ENCODE peak calls at places on chromosomes 6 and 20, in nine cellular contexts. One of them, this sample, is unnamed.
A peak's percentile ranks its signal among the peaks of the same experiment; 100 is the strongest.

GRCh38 chr6:16544521-16544920 is 216.7 kb downstream of the ATXN1 start:
- DNase-seq in stomach: no peak
- DNase-seq in GM23338: no peak
- DNase-seq in prostate gland: no peak
- DNase-seq in sigmoid colon: no peak
- DNase-seq in esophagus muscularis mucosa: no peak
- DNase-seq in breast epithelium: no peak
- DNase-seq in H1: no peak
- DNase-seq in suprapubic skin: no peak
- DNase-seq in this sample: no peak

GRCh38 chr6:51277471-51277870 is 458.8 kb downstream of the TFAP2B start:
- DNase-seq in stomach: no peak
- DNase-seq in GM23338: no peak
- DNase-seq in prostate gland: no peak
- DNase-seq in sigmoid colon: no peak
- DNase-seq in esophagus muscularis mucosa: no peak
- DNase-seq in breast epithelium: no peak
- DNase-seq in H1: no peak
- DNase-seq in suprapubic skin: no peak
- DNase-seq in this sample: no peak

GRCh38 chr20:35821807-35822242 is 50.0 kb downstream of the PHF20 start:
- DNase-seq in stomach: no peak
- DNase-seq in GM23338: no peak
- DNase-seq in prostate gland: no peak
- DNase-seq in sigmoid colon: no peak
- DNase-seq in esophagus muscularis mucosa: no peak
- DNase-seq in breast epithelium: no peak
- DNase-seq in H1: no peak
- DNase-seq in suprapubic skin: no peak
- DNase-seq in this sample: no peak

GRCh38 chr6:12385316-12385715 is 95.2 kb downstream of the EDN1 start:
- DNase-seq in stomach: no peak
- DNase-seq in GM23338: no peak
- DNase-seq in prostate gland: no peak
- DNase-seq in sigmoid colon: no peak
- DNase-seq in esophagus muscularis mucosa: no peak
- DNase-seq in breast epithelium: no peak
- DNase-seq in H1: no peak
- DNase-seq in suprapubic skin: no peak
- DNase-seq in this sample: no peak

GRCh38 chr6:6752129-6752528 is 163.6 kb downstream of the LY86 start:
- DNase-seq in stomach: no peak
- DNase-seq in GM23338: no peak
- DNase-seq in prostate gland: no peak
- DNase-seq in sigmoid colon: no peak
- DNase-seq in esophagus muscularis mucosa: no peak
- DNase-seq in breast epithelium: no peak
- DNase-seq in H1: no peak
- DNase-seq in suprapubic skin: no peak
- DNase-seq in this sample: peak; percentile 30

GRCh38 chr6:31065556-31065955 is 46.8 kb downstream of the C6orf15 start:
- DNase-seq in stomach: no peak
- DNase-seq in GM23338: no peak
- DNase-seq in prostate gland: no peak
- DNase-seq in sigmoid colon: no peak
- DNase-seq in esophagus muscularis mucosa: no peak
- DNase-seq in breast epithelium: no peak
- DNase-seq in H1: no peak
- DNase-seq in suprapubic skin: no peak
- DNase-seq in this sample: no peak

GRCh38 chr20:41149679-41150131 is 12.4 kb downstream of the PLCG1 start:
- DNase-seq in stomach: no peak
- DNase-seq in GM23338: no peak
- DNase-seq in prostate gland: no peak
- DNase-seq in sigmoid colon: no peak
- DNase-seq in esophagus muscularis mucosa: no peak
- DNase-seq in breast epithelium: no peak
- DNase-seq in H1: no peak
- DNase-seq in suprapubic skin: no peak
- DNase-seq in this sample: peak; percentile 49

GRCh38 chr20:50409495-50409894 is 100.7 kb upstream of the PTPN1 start:
- DNase-seq in stomach: no peak
- DNase-seq in GM23338: no peak
- DNase-seq in prostate gland: no peak
- DNase-seq in sigmoid colon: peak; percentile 86
- DNase-seq in esophagus muscularis mucosa: no peak
- DNase-seq in breast epithelium: no peak
- DNase-seq in H1: no peak
- DNase-seq in suprapubic skin: no peak
- DNase-seq in this sample: no peak

GRCh38 chr6:141484726-141485125 is 648.0 kb upstream of the GJE1 start:
- DNase-seq in stomach: no peak
- DNase-seq in GM23338: no peak
- DNase-seq in prostate gland: no peak
- DNase-seq in sigmoid colon: no peak
- DNase-seq in esophagus muscularis mucosa: no peak
- DNase-seq in breast epithelium: no peak
- DNase-seq in H1: no peak
- DNase-seq in suprapubic skin: no peak
- DNase-seq in this sample: peak; percentile 17

GRCh38 chr20:43680976-43681375 is 14.1 kb downstream of the MYBL2 start:
- DNase-seq in stomach: no peak
- DNase-seq in GM23338: no peak
- DNase-seq in prostate gland: no peak
- DNase-seq in sigmoid colon: no peak
- DNase-seq in esophagus muscularis mucosa: no peak
- DNase-seq in breast epithelium: no peak
- DNase-seq in H1: no peak
- DNase-seq in suprapubic skin: no peak
- DNase-seq in this sample: no peak

GRCh38 chr6:14734416-14735340 is 511.2 kb upstream of the JARID2 start:
- DNase-seq in stomach: no peak
- DNase-seq in GM23338: no peak
- DNase-seq in prostate gland: no peak
- DNase-seq in sigmoid colon: no peak
- DNase-seq in esophagus muscularis mucosa: no peak
- DNase-seq in breast epithelium: no peak
- DNase-seq in H1: no peak
- DNase-seq in suprapubic skin: no peak
- DNase-seq in this sample: no peak

GRCh38 chr20:6501061-6501460 is 266.4 kb upstream of the BMP2 start:
- DNase-seq in stomach: no peak
- DNase-seq in GM23338: no peak
- DNase-seq in prostate gland: no peak
- DNase-seq in sigmoid colon: no peak
- DNase-seq in esophagus muscularis mucosa: no peak
- DNase-seq in breast epithelium: no peak
- DNase-seq in H1: no peak
- DNase-seq in suprapubic skin: no peak
- DNase-seq in this sample: no peak

GRCh38 chr6:14964486-14964885 is 281.4 kb upstream of the JARID2 start:
- DNase-seq in stomach: no peak
- DNase-seq in GM23338: peak; percentile 55
- DNase-seq in prostate gland: no peak
- DNase-seq in sigmoid colon: no peak
- DNase-seq in esophagus muscularis mucosa: no peak
- DNase-seq in breast epithelium: no peak
- DNase-seq in H1: no peak
- DNase-seq in suprapubic skin: no peak
- DNase-seq in this sample: no peak

GRCh38 chr6:126919947-126920346 is 198.5 kb upstream of the RSPO3 start:
- DNase-seq in stomach: no peak
- DNase-seq in GM23338: no peak
- DNase-seq in prostate gland: no peak
- DNase-seq in sigmoid colon: no peak
- DNase-seq in esophagus muscularis mucosa: no peak
- DNase-seq in breast epithelium: no peak
- DNase-seq in H1: no peak
- DNase-seq in suprapubic skin: no peak
- DNase-seq in this sample: no peak

GRCh38 chr6:136031982-136032381 is 180.5 kb downstream of the PDE7B start:
- DNase-seq in stomach: no peak
- DNase-seq in GM23338: no peak
- DNase-seq in prostate gland: no peak
- DNase-seq in sigmoid colon: no peak
- DNase-seq in esophagus muscularis mucosa: no peak
- DNase-seq in breast epithelium: no peak
- DNase-seq in H1: no peak
- DNase-seq in suprapubic skin: no peak
- DNase-seq in this sample: no peak

GRCh38 chr6:142833054-142833453 is 111.9 kb downstream of the HIVEP2 start:
- DNase-seq in stomach: no peak
- DNase-seq in GM23338: no peak
- DNase-seq in prostate gland: no peak
- DNase-seq in sigmoid colon: no peak
- DNase-seq in esophagus muscularis mucosa: no peak
- DNase-seq in breast epithelium: no peak
- DNase-seq in H1: no peak
- DNase-seq in suprapubic skin: no peak
- DNase-seq in this sample: no peak

GRCh38 chr20:13458860-13459451 is 179.8 kb downstream of the TASP1 start:
- DNase-seq in stomach: no peak
- DNase-seq in GM23338: peak; percentile 62
- DNase-seq in prostate gland: no peak
- DNase-seq in sigmoid colon: no peak
- DNase-seq in esophagus muscularis mucosa: no peak
- DNase-seq in breast epithelium: no peak
- DNase-seq in H1: no peak
- DNase-seq in suprapubic skin: no peak
- DNase-seq in this sample: peak; percentile 18

GRCh38 chr20:18907353-18907752 is 93.8 kb downstream of the SCP2D1 start:
- DNase-seq in stomach: no peak
- DNase-seq in GM23338: no peak
- DNase-seq in prostate gland: no peak
- DNase-seq in sigmoid colon: no peak
- DNase-seq in esophagus muscularis mucosa: peak; percentile 77
- DNase-seq in breast epithelium: no peak
- DNase-seq in H1: no peak
- DNase-seq in suprapubic skin: no peak
- DNase-seq in this sample: no peak

GRCh38 chr6:95431637-95432228 is 145.6 kb upstream of the MANEA start:
- DNase-seq in stomach: peak; percentile 61
- DNase-seq in GM23338: peak; percentile 56
- DNase-seq in prostate gland: peak; percentile 35
- DNase-seq in sigmoid colon: no peak
- DNase-seq in esophagus muscularis mucosa: no peak
- DNase-seq in breast epithelium: no peak
- DNase-seq in H1: no peak
- DNase-seq in suprapubic skin: no peak
- DNase-seq in this sample: peak; percentile 16

GRCh38 chr6:87754828-87755227 is 52.8 kb upstream of the AKIRIN2 start:
- DNase-seq in stomach: no peak
- DNase-seq in GM23338: no peak
- DNase-seq in prostate gland: no peak
- DNase-seq in sigmoid colon: no peak
- DNase-seq in esophagus muscularis mucosa: no peak
- DNase-seq in breast epithelium: no peak
- DNase-seq in H1: no peak
- DNase-seq in suprapubic skin: no peak
- DNase-seq in this sample: no peak

GRCh38 chr6:125832396-125832795 is 41.6 kb downstream of the NCOA7 start:
- DNase-seq in stomach: no peak
- DNase-seq in GM23338: no peak
- DNase-seq in prostate gland: no peak
- DNase-seq in sigmoid colon: no peak
- DNase-seq in esophagus muscularis mucosa: no peak
- DNase-seq in breast epithelium: no peak
- DNase-seq in H1: no peak
- DNase-seq in suprapubic skin: no peak
- DNase-seq in this sample: no peak
- H3K4me1 ChIP-seq in stomach: peaks cover 60% of the 10 kb centered on the region
- H3K4me1 ChIP-seq in GM23338: peaks cover 12% of the 10 kb centered on the region
- H3K4me1 ChIP-seq in prostate gland: no peaks in the 10 kb centered on the region
- H3K4me1 ChIP-seq in sigmoid colon: peaks cover 20% of the 10 kb centered on the region
- H3K4me1 ChIP-seq in esophagus muscularis mucosa: peaks cover 15% of the 10 kb centered on the region
- H3K4me1 ChIP-seq in breast epithelium: no peaks in the 10 kb centered on the region
- H3K4me1 ChIP-seq in H1: no peaks in the 10 kb centered on the region
- H3K4me1 ChIP-seq in suprapubic skin: peaks cover 51% of the 10 kb centered on the region
- H3K4me1 ChIP-seq in this sample: no peaks in the 10 kb centered on the region

GRCh38 chr20:37345339-37346231 is at the start of gene SRC:
- DNase-seq in stomach: peak; percentile 89
- DNase-seq in GM23338: peak; percentile 84
- DNase-seq in prostate gland: peak; percentile 84
- DNase-seq in sigmoid colon: peak; percentile 95
- DNase-seq in esophagus muscularis mucosa: peak; percentile 95
- DNase-seq in breast epithelium: peak; percentile 80
- DNase-seq in H1: peak; percentile 39
- DNase-seq in suprapubic skin: peak; percentile 91
- DNase-seq in this sample: peak; percentile 91
- TF ChIP-seq POLR2AphosphoS5 in stomach: peak; percentile 58
- TF ChIP-seq POLR2AphosphoS5 in GM23338: peak; percentile 62
- TF ChIP-seq POLR2AphosphoS5 in prostate gland: peak; percentile 43
- TF ChIP-seq POLR2AphosphoS5 in sigmoid colon: peak; percentile 40
- TF ChIP-seq POLR2AphosphoS5 in esophagus muscularis mucosa: peak; percentile 38
- TF ChIP-seq POLR2AphosphoS5 in breast epithelium: no peak
- TF ChIP-seq POLR2AphosphoS5 in H1: peak; percentile 50
- TF ChIP-seq POLR2AphosphoS5 in suprapubic skin: no peak
- TF ChIP-seq POLR2AphosphoS5 in this sample: no peak

GRCh38 chr6:161292650-161293281 is 18.9 kb upstream of the AGPAT4 start:
- DNase-seq in stomach: no peak
- DNase-seq in GM23338: no peak
- DNase-seq in prostate gland: no peak
- DNase-seq in sigmoid colon: no peak
- DNase-seq in esophagus muscularis mucosa: no peak
- DNase-seq in breast epithelium: no peak
- DNase-seq in H1: no peak
- DNase-seq in suprapubic skin: no peak
- DNase-seq in this sample: no peak

GRCh38 chr6:161295784-161296183 is 21.9 kb upstream of the AGPAT4 start:
- DNase-seq in stomach: no peak
- DNase-seq in GM23338: no peak
- DNase-seq in prostate gland: no peak
- DNase-seq in sigmoid colon: no peak
- DNase-seq in esophagus muscularis mucosa: no peak
- DNase-seq in breast epithelium: no peak
- DNase-seq in H1: no peak
- DNase-seq in suprapubic skin: no peak
- DNase-seq in this sample: no peak

DNA sequence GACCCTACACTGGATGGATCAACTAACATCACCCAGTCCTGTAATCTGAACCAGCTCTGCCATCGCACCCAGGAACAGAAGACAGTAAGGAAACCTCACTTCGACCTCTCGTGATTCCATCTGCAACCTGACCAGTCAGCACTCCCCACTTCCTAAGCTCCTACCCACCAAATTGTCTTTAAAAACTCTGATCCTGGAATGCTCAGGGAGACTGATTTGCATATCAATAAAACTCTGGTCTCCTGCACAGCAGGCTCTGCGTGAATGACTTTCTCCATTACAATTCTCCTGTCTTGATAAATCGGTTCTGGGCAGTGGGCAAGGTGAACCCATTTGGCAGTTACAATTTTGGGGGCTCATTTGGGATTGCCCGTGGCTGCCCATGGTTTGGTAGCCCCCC is 18.3 kb upstream of the AGPAT4 start:
- DNase-seq in stomach: no peak
- DNase-seq in GM23338: peak; percentile 87
- DNase-seq in prostate gland: no peak
- DNase-seq in sigmoid colon: no peak
- DNase-seq in esophagus muscularis mucosa: no peak
- DNase-seq in breast epithelium: no peak
- DNase-seq in H1: peak; percentile 44
- DNase-seq in suprapubic skin: no peak
- DNase-seq in this sample: no peak
- H3K4me3 ChIP-seq in stomach: no peak overlapping the region
- H3K4me3 ChIP-seq in GM23338: peak overlapping the region; percentile 10
- H3K4me3 ChIP-seq in prostate gland: no peak overlapping the region
- H3K4me3 ChIP-seq in sigmoid colon: no peak overlapping the region
- H3K4me3 ChIP-seq in esophagus muscularis mucosa: no peak overlapping the region
- H3K4me3 ChIP-seq in breast epithelium: no peak overlapping the region
- H3K4me3 ChIP-seq in H1: no peak overlapping the region
- H3K4me3 ChIP-seq in suprapubic skin: no peak overlapping the region
- H3K4me3 ChIP-seq in this sample: no peak overlapping the region

GRCh38 chr20:61037498-61037897 is 214.6 kb upstream of the CDH4 start:
- DNase-seq in stomach: no peak
- DNase-seq in GM23338: no peak
- DNase-seq in prostate gland: no peak
- DNase-seq in sigmoid colon: no peak
- DNase-seq in esophagus muscularis mucosa: no peak
- DNase-seq in breast epithelium: no peak
- DNase-seq in H1: no peak
- DNase-seq in suprapubic skin: no peak
- DNase-seq in this sample: no peak
- H3K4me1 ChIP-seq in stomach: no peaks in the 10 kb centered on the region
- H3K4me1 ChIP-seq in GM23338: no peaks in the 10 kb centered on the region
- H3K4me1 ChIP-seq in prostate gland: no peaks in the 10 kb centered on the region
- H3K4me1 ChIP-seq in sigmoid colon: no peaks in the 10 kb centered on the region
- H3K4me1 ChIP-seq in esophagus muscularis mucosa: no peaks in the 10 kb centered on the region
- H3K4me1 ChIP-seq in breast epithelium: no peaks in the 10 kb centered on the region
- H3K4me1 ChIP-seq in H1: no peaks in the 10 kb centered on the region
- H3K4me1 ChIP-seq in suprapubic skin: no peaks in the 10 kb centered on the region
- H3K4me1 ChIP-seq in this sample: no peaks in the 10 kb centered on the region